ENCODE peak calls at places on chromosomes 2 and 18, in ten cellular contexts. One of them, this sample, is unnamed.

GRCh38 chr2:215138466-215138865 is at the start of gene ABCA12:
- DNase-seq in NT2/D1: no peak
- DNase-seq in Daoy: no peak
- DNase-seq in amygdala: no peak
- DNase-seq in hippocampal formation: no peak
- DNase-seq in skeletal muscle cell: no peak
- DNase-seq in NCI-H187: no peak
- DNase-seq in NCI-H2029 treated with DMSO at 0.1 percent for 48 hours: no peak
- DNase-seq in activated CD8-positive, alpha-beta memory T cell treated with anti-CD3 and anti-CD28 coated beads for 1 hour: no peak
- DNase-seq in activated naive CD8-positive, alpha-beta T cell treated with anti-CD3 and anti-CD28 coated beads for 36 hours: no peak
- DNase-seq in this sample: no peak

GRCh38 chr18:54109131-54109683 is 115.3 kb downstream of the MBD2 start:
- DNase-seq in activated CD8-positive, alpha-beta memory T cell treated with anti-CD3 and anti-CD28 coated beads for 1 hour: no peak
- DNase-seq in NCI-H2029 treated with DMSO at 0.1 percent for 48 hours: no peak
- DNase-seq in NT2/D1: no peak
- DNase-seq in Daoy: no peak
- DNase-seq in amygdala: no peak
- DNase-seq in skeletal muscle cell: no peak
- DNase-seq in activated naive CD8-positive, alpha-beta T cell treated with anti-CD3 and anti-CD28 coated beads for 36 hours: no peak
- DNase-seq in NCI-H187: no peak
- DNase-seq in hippocampal formation: no peak
- DNase-seq in this sample: no peak

GRCh38 chr2:26453421-26454329 is 24.2 kb downstream of the OTOF start:
- DNase-seq in activated CD8-positive, alpha-beta memory T cell treated with anti-CD3 and anti-CD28 coated beads for 1 hour: no peak
- DNase-seq in skeletal muscle cell: no peak
- DNase-seq in Daoy: no peak
- DNase-seq in NT2/D1: no peak
- DNase-seq in NCI-H187: no peak
- DNase-seq in NCI-H2029 treated with DMSO at 0.1 percent for 48 hours: no peak
- DNase-seq in activated naive CD8-positive, alpha-beta T cell treated with anti-CD3 and anti-CD28 coated beads for 36 hours: no peak
- DNase-seq in hippocampal formation: no peak
- DNase-seq in amygdala: no peak
- DNase-seq in this sample: no peak

GRCh38 chr2:9112079-9112721 is 94.4 kb upstream of the ASAP2 start:
- DNase-seq in activated CD8-positive, alpha-beta memory T cell treated with anti-CD3 and anti-CD28 coated beads for 1 hour: no peak
- DNase-seq in Daoy: peak
- DNase-seq in NCI-H2029 treated with DMSO at 0.1 percent for 48 hours: no peak
- DNase-seq in amygdala: peak
- DNase-seq in activated naive CD8-positive, alpha-beta T cell treated with anti-CD3 and anti-CD28 coated beads for 36 hours: no peak
- DNase-seq in skeletal muscle cell: peak
- DNase-seq in NT2/D1: no peak
- DNase-seq in NCI-H187: no peak
- DNase-seq in hippocampal formation: no peak
- DNase-seq in this sample: no peak

GRCh38 chr2:85389139-85389538 is 21.0 kb downstream of the CAPG start:
- DNase-seq in NCI-H187: no peak
- DNase-seq in NT2/D1: no peak
- DNase-seq in hippocampal formation: no peak
- DNase-seq in NCI-H2029 treated with DMSO at 0.1 percent for 48 hours: no peak
- DNase-seq in Daoy: no peak
- DNase-seq in skeletal muscle cell: no peak
- DNase-seq in activated naive CD8-positive, alpha-beta T cell treated with anti-CD3 and anti-CD28 coated beads for 36 hours: no peak
- DNase-seq in amygdala: no peak
- DNase-seq in activated CD8-positive, alpha-beta memory T cell treated with anti-CD3 and anti-CD28 coated beads for 1 hour: no peak
- DNase-seq in this sample: no peak

GRCh38 chr2:95026471-95027368 is 1.2 kb downstream of the MAL start:
- DNase-seq in NT2/D1: no peak
- DNase-seq in skeletal muscle cell: no peak
- DNase-seq in amygdala: no peak
- DNase-seq in NCI-H187: no peak
- DNase-seq in Daoy: no peak
- DNase-seq in NCI-H2029 treated with DMSO at 0.1 percent for 48 hours: no peak
- DNase-seq in hippocampal formation: no peak
- DNase-seq in activated naive CD8-positive, alpha-beta T cell treated with anti-CD3 and anti-CD28 coated beads for 36 hours: peak
- DNase-seq in activated CD8-positive, alpha-beta memory T cell treated with anti-CD3 and anti-CD28 coated beads for 1 hour: no peak
- DNase-seq in this sample: no peak

GRCh38 chr2:99819766-99820165 is 322.6 kb downstream of the AFF3 start:
- DNase-seq in NCI-H187: peak
- DNase-seq in skeletal muscle cell: no peak
- DNase-seq in activated naive CD8-positive, alpha-beta T cell treated with anti-CD3 and anti-CD28 coated beads for 36 hours: no peak
- DNase-seq in hippocampal formation: no peak
- DNase-seq in Daoy: no peak
- DNase-seq in NT2/D1: no peak
- DNase-seq in activated CD8-positive, alpha-beta memory T cell treated with anti-CD3 and anti-CD28 coated beads for 1 hour: no peak
- DNase-seq in amygdala: no peak
- DNase-seq in NCI-H2029 treated with DMSO at 0.1 percent for 48 hours: no peak
- DNase-seq in this sample: no peak

GRCh38 chr2:176092270-176093144 is at the start of gene HOXD13:
- DNase-seq in hippocampal formation: no peak
- DNase-seq in skeletal muscle cell: no peak
- DNase-seq in NCI-H187: no peak
- DNase-seq in activated CD8-positive, alpha-beta memory T cell treated with anti-CD3 and anti-CD28 coated beads for 1 hour: no peak
- DNase-seq in Daoy: peak
- DNase-seq in NCI-H2029 treated with DMSO at 0.1 percent for 48 hours: no peak
- DNase-seq in activated naive CD8-positive, alpha-beta T cell treated with anti-CD3 and anti-CD28 coated beads for 36 hours: no peak
- DNase-seq in NT2/D1: no peak
- DNase-seq in amygdala: no peak
- DNase-seq in this sample: no peak

GRCh38 chr2:10926191-10926830 is 14.6 kb downstream of the KCNF1 start:
- DNase-seq in skeletal muscle cell: no peak
- DNase-seq in NT2/D1: no peak
- DNase-seq in NCI-H187: no peak
- DNase-seq in Daoy: no peak
- DNase-seq in activated CD8-positive, alpha-beta memory T cell treated with anti-CD3 and anti-CD28 coated beads for 1 hour: no peak
- DNase-seq in hippocampal formation: no peak
- DNase-seq in amygdala: no peak
- DNase-seq in activated naive CD8-positive, alpha-beta T cell treated with anti-CD3 and anti-CD28 coated beads for 36 hours: no peak
- DNase-seq in NCI-H2029 treated with DMSO at 0.1 percent for 48 hours: no peak
- DNase-seq in this sample: no peak

GRCh38 chr2:88187038-88187676 is 17.0 kb downstream of the THNSL2 start:
- DNase-seq in Daoy: peak
- DNase-seq in NT2/D1: peak
- DNase-seq in activated CD8-positive, alpha-beta memory T cell treated with anti-CD3 and anti-CD28 coated beads for 1 hour: no peak
- DNase-seq in activated naive CD8-positive, alpha-beta T cell treated with anti-CD3 and anti-CD28 coated beads for 36 hours: peak
- DNase-seq in NCI-H187: no peak
- DNase-seq in amygdala: peak
- DNase-seq in hippocampal formation: peak
- DNase-seq in skeletal muscle cell: no peak
- DNase-seq in NCI-H2029 treated with DMSO at 0.1 percent for 48 hours: peak
- DNase-seq in this sample: peak

GRCh38 chr2:218607436-218608115 is at the start of gene PLCD4:
- DNase-seq in skeletal muscle cell: peak
- DNase-seq in activated CD8-positive, alpha-beta memory T cell treated with anti-CD3 and anti-CD28 coated beads for 1 hour: no peak
- DNase-seq in activated naive CD8-positive, alpha-beta T cell treated with anti-CD3 and anti-CD28 coated beads for 36 hours: no peak
- DNase-seq in amygdala: no peak
- DNase-seq in NCI-H187: no peak
- DNase-seq in Daoy: peak
- DNase-seq in hippocampal formation: no peak
- DNase-seq in NT2/D1: peak
- DNase-seq in NCI-H2029 treated with DMSO at 0.1 percent for 48 hours: no peak
- DNase-seq in this sample: no peak

GRCh38 chr18:6478111-6478510 is 63.4 kb upstream of the L3MBTL4 start:
- DNase-seq in NT2/D1: no peak
- DNase-seq in skeletal muscle cell: no peak
- DNase-seq in Daoy: no peak
- DNase-seq in NCI-H2029 treated with DMSO at 0.1 percent for 48 hours: no peak
- DNase-seq in activated naive CD8-positive, alpha-beta T cell treated with anti-CD3 and anti-CD28 coated beads for 36 hours: no peak
- DNase-seq in hippocampal formation: no peak
- DNase-seq in NCI-H187: no peak
- DNase-seq in amygdala: no peak
- DNase-seq in activated CD8-positive, alpha-beta memory T cell treated with anti-CD3 and anti-CD28 coated beads for 1 hour: no peak
- DNase-seq in this sample: no peak

GRCh38 chr2:241892299-241893137 is 23.0 kb downstream of the RTP5 start:
- DNase-seq in NT2/D1: no peak
- DNase-seq in activated CD8-positive, alpha-beta memory T cell treated with anti-CD3 and anti-CD28 coated beads for 1 hour: no peak
- DNase-seq in NCI-H187: no peak
- DNase-seq in amygdala: no peak
- DNase-seq in activated naive CD8-positive, alpha-beta T cell treated with anti-CD3 and anti-CD28 coated beads for 36 hours: no peak
- DNase-seq in skeletal muscle cell: peak
- DNase-seq in NCI-H2029 treated with DMSO at 0.1 percent for 48 hours: peak
- DNase-seq in Daoy: no peak
- DNase-seq in hippocampal formation: no peak
- DNase-seq in this sample: peak

GRCh38 chr18:10860937-10861336 is 288.4 kb downstream of the PIEZO2 start:
- DNase-seq in activated naive CD8-positive, alpha-beta T cell treated with anti-CD3 and anti-CD28 coated beads for 36 hours: no peak
- DNase-seq in amygdala: no peak
- DNase-seq in NT2/D1: no peak
- DNase-seq in NCI-H2029 treated with DMSO at 0.1 percent for 48 hours: no peak
- DNase-seq in activated CD8-positive, alpha-beta memory T cell treated with anti-CD3 and anti-CD28 coated beads for 1 hour: no peak
- DNase-seq in hippocampal formation: no peak
- DNase-seq in skeletal muscle cell: no peak
- DNase-seq in NCI-H187: no peak
- DNase-seq in Daoy: no peak
- DNase-seq in this sample: no peak

GRCh38 chr2:72147971-72148369 is 308 bp upstream of the CYP26B1 start:
- DNase-seq in hippocampal formation: no peak
- DNase-seq in NCI-H187: no peak
- DNase-seq in Daoy: no peak
- DNase-seq in skeletal muscle cell: no peak
- DNase-seq in activated CD8-positive, alpha-beta memory T cell treated with anti-CD3 and anti-CD28 coated beads for 1 hour: no peak
- DNase-seq in amygdala: no peak
- DNase-seq in activated naive CD8-positive, alpha-beta T cell treated with anti-CD3 and anti-CD28 coated beads for 36 hours: no peak
- DNase-seq in NCI-H2029 treated with DMSO at 0.1 percent for 48 hours: no peak
- DNase-seq in NT2/D1: no peak
- DNase-seq in this sample: peak

GRCh38 chr2:128405981-128406601 is 87.4 kb upstream of the HS6ST1 start:
- DNase-seq in activated naive CD8-positive, alpha-beta T cell treated with anti-CD3 and anti-CD28 coated beads for 36 hours: no peak
- DNase-seq in NT2/D1: no peak
- DNase-seq in skeletal muscle cell: no peak
- DNase-seq in hippocampal formation: no peak
- DNase-seq in NCI-H187: no peak
- DNase-seq in Daoy: no peak
- DNase-seq in NCI-H2029 treated with DMSO at 0.1 percent for 48 hours: no peak
- DNase-seq in activated CD8-positive, alpha-beta memory T cell treated with anti-CD3 and anti-CD28 coated beads for 1 hour: no peak
- DNase-seq in amygdala: no peak
- DNase-seq in this sample: no peak

GRCh38 chr2:201886504-201886903 is 80.2 kb downstream of the CDK15 start:
- DNase-seq in activated CD8-positive, alpha-beta memory T cell treated with anti-CD3 and anti-CD28 coated beads for 1 hour: no peak
- DNase-seq in activated naive CD8-positive, alpha-beta T cell treated with anti-CD3 and anti-CD28 coated beads for 36 hours: no peak
- DNase-seq in NT2/D1: no peak
- DNase-seq in NCI-H187: no peak
- DNase-seq in hippocampal formation: no peak
- DNase-seq in Daoy: peak
- DNase-seq in NCI-H2029 treated with DMSO at 0.1 percent for 48 hours: no peak
- DNase-seq in skeletal muscle cell: no peak
- DNase-seq in amygdala: no peak
- DNase-seq in this sample: no peak

GRCh38 chr18:46686186-46686585 is 29.2 kb upstream of the LOXHD1 start:
- DNase-seq in NT2/D1: no peak
- DNase-seq in NCI-H2029 treated with DMSO at 0.1 percent for 48 hours: no peak
- DNase-seq in amygdala: no peak
- DNase-seq in Daoy: no peak
- DNase-seq in NCI-H187: no peak
- DNase-seq in skeletal muscle cell: no peak
- DNase-seq in activated naive CD8-positive, alpha-beta T cell treated with anti-CD3 and anti-CD28 coated beads for 36 hours: no peak
- DNase-seq in activated CD8-positive, alpha-beta memory T cell treated with anti-CD3 and anti-CD28 coated beads for 1 hour: no peak
- DNase-seq in hippocampal formation: no peak
- DNase-seq in this sample: no peak

GRCh38 chr2:25587361-25587760 is 86.0 kb downstream of the DTNB start:
- DNase-seq in NCI-H2029 treated with DMSO at 0.1 percent for 48 hours: no peak
- DNase-seq in hippocampal formation: no peak
- DNase-seq in amygdala: peak
- DNase-seq in activated naive CD8-positive, alpha-beta T cell treated with anti-CD3 and anti-CD28 coated beads for 36 hours: no peak
- DNase-seq in skeletal muscle cell: no peak
- DNase-seq in NCI-H187: no peak
- DNase-seq in activated CD8-positive, alpha-beta memory T cell treated with anti-CD3 and anti-CD28 coated beads for 1 hour: no peak
- DNase-seq in Daoy: peak
- DNase-seq in NT2/D1: no peak
- DNase-seq in this sample: no peak

GRCh38 chr2:118936286-118936685 is 5.7 kb upstream of the MARCO start:
- DNase-seq in skeletal muscle cell: no peak
- DNase-seq in hippocampal formation: no peak
- DNase-seq in amygdala: no peak
- DNase-seq in activated naive CD8-positive, alpha-beta T cell treated with anti-CD3 and anti-CD28 coated beads for 36 hours: no peak
- DNase-seq in NT2/D1: no peak
- DNase-seq in NCI-H2029 treated with DMSO at 0.1 percent for 48 hours: no peak
- DNase-seq in activated CD8-positive, alpha-beta memory T cell treated with anti-CD3 and anti-CD28 coated beads for 1 hour: no peak
- DNase-seq in NCI-H187: no peak
- DNase-seq in Daoy: no peak
- DNase-seq in this sample: no peak

GRCh38 chr2:231436957-231437356 is 27.3 kb downstream of the NCL start:
- DNase-seq in skeletal muscle cell: no peak
- DNase-seq in activated CD8-positive, alpha-beta memory T cell treated with anti-CD3 and anti-CD28 coated beads for 1 hour: no peak
- DNase-seq in activated naive CD8-positive, alpha-beta T cell treated with anti-CD3 and anti-CD28 coated beads for 36 hours: no peak
- DNase-seq in NCI-H187: no peak
- DNase-seq in Daoy: no peak
- DNase-seq in hippocampal formation: no peak
- DNase-seq in amygdala: no peak
- DNase-seq in NCI-H2029 treated with DMSO at 0.1 percent for 48 hours: no peak
- DNase-seq in NT2/D1: no peak
- DNase-seq in this sample: no peak

GRCh38 chr18:51191139-51191717 is 6.3 kb downstream of the MEX3C start:
- DNase-seq in hippocampal formation: no peak
- DNase-seq in activated naive CD8-positive, alpha-beta T cell treated with anti-CD3 and anti-CD28 coated beads for 36 hours: peak
- DNase-seq in skeletal muscle cell: no peak
- DNase-seq in amygdala: no peak
- DNase-seq in NT2/D1: no peak
- DNase-seq in Daoy: no peak
- DNase-seq in activated CD8-positive, alpha-beta memory T cell treated with anti-CD3 and anti-CD28 coated beads for 1 hour: no peak
- DNase-seq in NCI-H187: no peak
- DNase-seq in NCI-H2029 treated with DMSO at 0.1 percent for 48 hours: no peak
- DNase-seq in this sample: no peak

GRCh38 chr2:9358846-9359245 is 64.5 kb downstream of the ITGB1BP1 start:
- DNase-seq in NT2/D1: no peak
- DNase-seq in activated CD8-positive, alpha-beta memory T cell treated with anti-CD3 and anti-CD28 coated beads for 1 hour: no peak
- DNase-seq in NCI-H187: no peak
- DNase-seq in amygdala: no peak
- DNase-seq in activated naive CD8-positive, alpha-beta T cell treated with anti-CD3 and anti-CD28 coated beads for 36 hours: no peak
- DNase-seq in Daoy: no peak
- DNase-seq in NCI-H2029 treated with DMSO at 0.1 percent for 48 hours: no peak
- DNase-seq in hippocampal formation: no peak
- DNase-seq in skeletal muscle cell: no peak
- DNase-seq in this sample: no peak

GRCh38 chr18:70074091-70074490 is 126.4 kb upstream of the CD226 start:
- DNase-seq in Daoy: no peak
- DNase-seq in skeletal muscle cell: no peak
- DNase-seq in NCI-H2029 treated with DMSO at 0.1 percent for 48 hours: no peak
- DNase-seq in activated naive CD8-positive, alpha-beta T cell treated with anti-CD3 and anti-CD28 coated beads for 36 hours: no peak
- DNase-seq in activated CD8-positive, alpha-beta memory T cell treated with anti-CD3 and anti-CD28 coated beads for 1 hour: no peak
- DNase-seq in NCI-H187: no peak
- DNase-seq in NT2/D1: no peak
- DNase-seq in amygdala: no peak
- DNase-seq in hippocampal formation: no peak
- DNase-seq in this sample: no peak

GRCh38 chr18:6341709-6342108 is 73.0 kb downstream of the L3MBTL4 start:
- DNase-seq in activated naive CD8-positive, alpha-beta T cell treated with anti-CD3 and anti-CD28 coated beads for 36 hours: no peak
- DNase-seq in NCI-H187: no peak
- DNase-seq in NT2/D1: no peak
- DNase-seq in hippocampal formation: no peak
- DNase-seq in amygdala: no peak
- DNase-seq in Daoy: no peak
- DNase-seq in skeletal muscle cell: no peak
- DNase-seq in NCI-H2029 treated with DMSO at 0.1 percent for 48 hours: no peak
- DNase-seq in activated CD8-positive, alpha-beta memory T cell treated with anti-CD3 and anti-CD28 coated beads for 1 hour: no peak
- DNase-seq in this sample: no peak

GRCh38 chr18:961644-962355 is 57.1 kb downstream of the ADCYAP1 start:
- DNase-seq in amygdala: peak
- DNase-seq in skeletal muscle cell: no peak
- DNase-seq in NCI-H187: no peak
- DNase-seq in hippocampal formation: no peak
- DNase-seq in NT2/D1: no peak
- DNase-seq in activated CD8-positive, alpha-beta memory T cell treated with anti-CD3 and anti-CD28 coated beads for 1 hour: no peak
- DNase-seq in Daoy: no peak
- DNase-seq in activated naive CD8-positive, alpha-beta T cell treated with anti-CD3 and anti-CD28 coated beads for 36 hours: peak
- DNase-seq in NCI-H2029 treated with DMSO at 0.1 percent for 48 hours: peak
- DNase-seq in this sample: no peak

GRCh38 chr2:223057545-223057944 is 5.6 kb downstream of the KCNE4 start:
- DNase-seq in Daoy: no peak
- DNase-seq in NCI-H187: no peak
- DNase-seq in hippocampal formation: no peak
- DNase-seq in NT2/D1: no peak
- DNase-seq in amygdala: no peak
- DNase-seq in activated CD8-positive, alpha-beta memory T cell treated with anti-CD3 and anti-CD28 coated beads for 1 hour: no peak
- DNase-seq in activated naive CD8-positive, alpha-beta T cell treated with anti-CD3 and anti-CD28 coated beads for 36 hours: no peak
- DNase-seq in skeletal muscle cell: no peak
- DNase-seq in NCI-H2029 treated with DMSO at 0.1 percent for 48 hours: no peak
- DNase-seq in this sample: no peak

GRCh38 chr2:48504647-48505327 is 25.2 kb upstream of the STON1 start:
- DNase-seq in NCI-H187: no peak
- DNase-seq in amygdala: no peak
- DNase-seq in NCI-H2029 treated with DMSO at 0.1 percent for 48 hours: no peak
- DNase-seq in activated CD8-positive, alpha-beta memory T cell treated with anti-CD3 and anti-CD28 coated beads for 1 hour: no peak
- DNase-seq in activated naive CD8-positive, alpha-beta T cell treated with anti-CD3 and anti-CD28 coated beads for 36 hours: no peak
- DNase-seq in NT2/D1: no peak
- DNase-seq in hippocampal formation: no peak
- DNase-seq in Daoy: peak
- DNase-seq in skeletal muscle cell: no peak
- DNase-seq in this sample: no peak